ENCODE peak calls at places on chromosomes 7 and 10, in seven cellular contexts. One of them, this sample, is unnamed.

GRCh38 chr7:25851332-25852248 is 300.4 kb upstream of the NFE2L3 start:
- DNase-seq in mesendoderm: peak; percentile 86
- DNase-seq in H9: peak; percentile 85
- DNase-seq in mesenchymal stem cell: peak; percentile 86
- DNase-seq in neuronal stem cell: no peak
- DNase-seq in H1: no peak
- DNase-seq in trophoblast cell: peak; percentile 97
- DNase-seq in this sample: peak; percentile 76

GRCh38 chr7:127587663-127588018 is 570 bp upstream of the ARF5 start:
- DNase-seq in mesendoderm: no peak
- DNase-seq in H9: no peak
- DNase-seq in mesenchymal stem cell: no peak
- DNase-seq in neuronal stem cell: no peak
- DNase-seq in H1: no peak
- DNase-seq in trophoblast cell: peak; percentile 31
- DNase-seq in this sample: no peak

GRCh38 chr7:151025924-151026671 is 1.8 kb upstream of the ATG9B start:
- DNase-seq in mesendoderm: peak; percentile 65
- DNase-seq in H9: no peak
- DNase-seq in mesenchymal stem cell: peak; percentile 46
- DNase-seq in neuronal stem cell: no peak
- DNase-seq in H1: no peak
- DNase-seq in trophoblast cell: peak; percentile 97
- DNase-seq in this sample: peak; percentile 52

GRCh38 chr10:77186936-77187335 is 450.7 kb downstream of the KCNMA1 start:
- DNase-seq in mesendoderm: no peak
- DNase-seq in H9: no peak
- DNase-seq in mesenchymal stem cell: peak; percentile 46
- DNase-seq in neuronal stem cell: no peak
- DNase-seq in H1: no peak
- DNase-seq in trophoblast cell: no peak
- DNase-seq in this sample: peak; percentile 31

GRCh38 chr7:20340839-20341238 is 10.1 kb downstream of the ITGB8 start:
- DNase-seq in mesendoderm: peak; percentile 45
- DNase-seq in H9: no peak
- DNase-seq in mesenchymal stem cell: no peak
- DNase-seq in neuronal stem cell: peak; percentile 41
- DNase-seq in H1: no peak
- DNase-seq in trophoblast cell: no peak
- DNase-seq in this sample: no peak

GRCh38 chr10:89274928-89275327 is 23.4 kb upstream of the LIPA start:
- DNase-seq in mesendoderm: no peak
- DNase-seq in H9: no peak
- DNase-seq in mesenchymal stem cell: peak; percentile 50
- DNase-seq in neuronal stem cell: no peak
- DNase-seq in H1: no peak
- DNase-seq in trophoblast cell: peak; percentile 57
- DNase-seq in this sample: no peak

GRCh38 chr10:97882142-97883091 is 32.8 kb downstream of the GOLGA7B start:
- DNase-seq in mesendoderm: no peak
- DNase-seq in H9: no peak
- DNase-seq in mesenchymal stem cell: peak; percentile 48
- DNase-seq in neuronal stem cell: no peak
- DNase-seq in H1: no peak
- DNase-seq in trophoblast cell: peak; percentile 16
- DNase-seq in this sample: peak; percentile 51

GRCh38 chr7:47253650-47254080 is 328.2 kb downstream of the TNS3 start:
- DNase-seq in mesendoderm: peak; percentile 66
- DNase-seq in H9: peak; percentile 51
- DNase-seq in mesenchymal stem cell: peak; percentile 93
- DNase-seq in neuronal stem cell: peak; percentile 24
- DNase-seq in H1: no peak
- DNase-seq in trophoblast cell: peak; percentile 63
- DNase-seq in this sample: peak; percentile 78

GRCh38 chr10:106311590-106311989 is 852.9 kb downstream of the SORCS1 start:
- DNase-seq in mesendoderm: no peak
- DNase-seq in H9: no peak
- DNase-seq in mesenchymal stem cell: no peak
- DNase-seq in neuronal stem cell: no peak
- DNase-seq in H1: no peak
- DNase-seq in trophoblast cell: no peak
- DNase-seq in this sample: no peak

GRCh38 chr7:8938036-8938435 is 504.6 kb downstream of the NXPH1 start:
- DNase-seq in mesendoderm: no peak
- DNase-seq in H9: no peak
- DNase-seq in mesenchymal stem cell: no peak
- DNase-seq in neuronal stem cell: no peak
- DNase-seq in H1: no peak
- DNase-seq in trophoblast cell: no peak
- DNase-seq in this sample: no peak

GRCh38 chr10:51527806-51528205 is 171.6 kb downstream of the CSTF2T start:
- DNase-seq in mesendoderm: no peak
- DNase-seq in H9: no peak
- DNase-seq in mesenchymal stem cell: peak; percentile 40
- DNase-seq in neuronal stem cell: no peak
- DNase-seq in H1: no peak
- DNase-seq in trophoblast cell: no peak
- DNase-seq in this sample: no peak

GRCh38 chr10:32983333-32983909 is 25.4 kb upstream of the ITGB1 start:
- DNase-seq in mesendoderm: peak; percentile 94
- DNase-seq in H9: no peak
- DNase-seq in mesenchymal stem cell: peak; percentile 96
- DNase-seq in neuronal stem cell: no peak
- DNase-seq in H1: no peak
- DNase-seq in trophoblast cell: peak; percentile 90
- DNase-seq in this sample: peak; percentile 97

GRCh38 chr10:61899997-61900828 is 1.3 kb upstream of the ARID5B start:
- DNase-seq in mesendoderm: no peak
- DNase-seq in H9: peak; percentile 29
- DNase-seq in mesenchymal stem cell: peak; percentile 91
- DNase-seq in neuronal stem cell: no peak
- DNase-seq in H1: no peak
- DNase-seq in trophoblast cell: peak; percentile 80
- DNase-seq in this sample: peak; percentile 79

GRCh38 chr7:88302486-88302885 is 4.2 kb downstream of the STEAP4 start:
- DNase-seq in mesendoderm: no peak
- DNase-seq in H9: no peak
- DNase-seq in mesenchymal stem cell: no peak
- DNase-seq in neuronal stem cell: no peak
- DNase-seq in H1: no peak
- DNase-seq in trophoblast cell: no peak
- DNase-seq in this sample: no peak

GRCh38 chr10:132450466-132450824 is 53.4 kb downstream of the PWWP2B start:
- DNase-seq in mesendoderm: no peak
- DNase-seq in H9: no peak
- DNase-seq in mesenchymal stem cell: no peak
- DNase-seq in neuronal stem cell: no peak
- DNase-seq in H1: no peak
- DNase-seq in trophoblast cell: no peak
- DNase-seq in this sample: no peak

GRCh38 chr7:69739906-69740545 is 141.8 kb downstream of the AUTS2 start:
- DNase-seq in mesendoderm: peak; percentile 30
- DNase-seq in H9: no peak
- DNase-seq in mesenchymal stem cell: peak; percentile 5
- DNase-seq in neuronal stem cell: no peak
- DNase-seq in H1: no peak
- DNase-seq in trophoblast cell: no peak
- DNase-seq in this sample: no peak

GRCh38 chr10:107129013-107129412 is 35.5 kb downstream of the SORCS1 start:
- DNase-seq in mesendoderm: no peak
- DNase-seq in H9: no peak
- DNase-seq in mesenchymal stem cell: no peak
- DNase-seq in neuronal stem cell: no peak
- DNase-seq in H1: no peak
- DNase-seq in trophoblast cell: no peak
- DNase-seq in this sample: no peak

GRCh38 chr7:115340828-115341227 is 418.9 kb downstream of the MDFIC start:
- DNase-seq in mesendoderm: no peak
- DNase-seq in H9: no peak
- DNase-seq in mesenchymal stem cell: peak; percentile 71
- DNase-seq in neuronal stem cell: no peak
- DNase-seq in H1: no peak
- DNase-seq in trophoblast cell: peak; percentile 31
- DNase-seq in this sample: peak; percentile 94

DNA sequence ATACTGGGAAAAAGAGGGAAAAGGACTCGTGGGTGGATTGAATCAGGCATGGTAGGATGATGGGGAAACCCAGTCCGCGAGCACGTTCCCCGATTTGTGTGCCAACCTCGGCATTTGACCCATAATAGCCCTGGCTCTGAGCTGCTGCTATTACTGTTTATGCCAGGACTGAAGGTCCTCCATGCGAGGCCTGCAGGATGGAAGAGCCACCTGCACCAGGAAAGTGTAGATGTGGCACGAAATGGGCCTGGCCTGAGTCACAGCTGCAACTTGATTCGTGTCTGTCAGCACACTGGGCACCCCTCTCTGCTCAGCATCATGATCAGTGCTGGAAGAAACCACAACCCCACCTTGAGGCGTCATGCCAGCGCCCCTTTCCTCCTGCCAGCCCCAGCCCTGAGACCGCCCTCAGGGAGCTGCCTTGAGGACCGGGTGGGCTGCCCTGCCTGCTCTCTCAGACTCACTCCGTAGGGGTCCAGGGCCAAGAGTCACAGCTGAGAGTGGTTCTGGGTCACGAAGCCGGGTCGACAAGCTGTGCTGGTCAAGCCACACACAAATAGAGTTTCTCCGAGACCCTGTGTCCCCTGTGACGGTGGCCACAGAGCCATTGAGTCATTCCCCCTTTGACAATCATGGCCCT is 74.4 kb downstream of the CHST15 start:
- DNase-seq in mesendoderm: no peak
- DNase-seq in H9: no peak
- DNase-seq in mesenchymal stem cell: no peak
- DNase-seq in neuronal stem cell: no peak
- DNase-seq in H1: no peak
- DNase-seq in trophoblast cell: no peak
- DNase-seq in this sample: no peak
- H2BK5ac ChIP-seq in mesendoderm: no peak overlapping the region
- H2BK5ac ChIP-seq in H9: no peak overlapping the region
- H2BK5ac ChIP-seq in mesenchymal stem cell: no peak overlapping the region
- H2BK5ac ChIP-seq in neuronal stem cell: no peak overlapping the region
- H2BK5ac ChIP-seq in H1: no peak overlapping the region
- H2BK5ac ChIP-seq in trophoblast cell: no peak overlapping the region
- H2BK5ac ChIP-seq in this sample: no peak overlapping the region

DNA sequence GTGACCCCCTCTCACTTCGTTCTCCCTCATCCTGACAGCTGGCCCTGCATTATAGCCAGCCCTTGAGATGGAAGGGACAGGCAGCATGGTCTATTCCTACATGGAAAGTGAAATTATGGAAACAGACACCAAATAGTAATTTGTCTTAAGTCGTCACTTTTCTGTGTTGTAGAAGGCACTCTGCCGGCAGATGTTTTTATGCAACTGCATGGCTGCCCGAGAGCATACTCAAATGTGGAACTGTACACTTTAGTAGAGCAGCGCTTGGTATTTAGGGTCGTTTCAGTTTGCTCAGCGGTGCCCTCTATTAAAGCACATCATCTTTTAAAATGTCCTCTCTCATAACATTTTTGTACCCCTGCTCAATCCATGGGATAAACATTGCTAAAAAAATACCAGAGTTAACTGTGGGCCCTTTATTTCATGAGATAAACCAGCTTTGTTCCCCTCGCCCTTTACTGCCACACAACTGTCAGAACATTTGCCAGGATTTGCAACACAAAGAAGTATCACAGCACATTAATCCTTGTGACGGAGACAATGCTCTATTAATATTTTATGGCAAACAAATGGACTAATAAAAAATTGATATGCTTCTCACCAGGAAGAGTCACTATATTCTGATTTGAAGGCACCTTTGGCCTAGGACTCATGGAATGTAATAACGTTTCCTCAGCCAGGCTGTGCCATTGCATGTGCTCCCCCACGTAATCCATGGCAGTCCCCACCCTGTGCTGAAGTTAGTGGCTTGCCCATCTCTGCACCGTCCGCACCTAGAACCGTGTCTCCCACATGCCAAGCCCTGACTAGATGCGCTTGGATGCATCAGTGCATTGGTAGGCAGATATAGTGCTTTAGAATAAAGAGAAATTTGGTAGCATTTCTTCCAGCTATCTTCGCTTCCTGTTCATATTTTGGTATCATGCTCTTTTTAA is 221.3 kb downstream of the PAXIP1 start:
- DNase-seq in mesendoderm: no peak
- DNase-seq in H9: no peak
- DNase-seq in mesenchymal stem cell: no peak
- DNase-seq in neuronal stem cell: no peak
- DNase-seq in H1: no peak
- DNase-seq in trophoblast cell: no peak
- DNase-seq in this sample: no peak
- H2BK5ac ChIP-seq in mesendoderm: no peak overlapping the region
- H2BK5ac ChIP-seq in H9: no peak overlapping the region
- H2BK5ac ChIP-seq in mesenchymal stem cell: no peak overlapping the region
- H2BK5ac ChIP-seq in neuronal stem cell: no peak overlapping the region
- H2BK5ac ChIP-seq in H1: no peak overlapping the region
- H2BK5ac ChIP-seq in trophoblast cell: no peak overlapping the region
- H2BK5ac ChIP-seq in this sample: no peak overlapping the region

GRCh38 chr7:12812111-12812510 is 124.7 kb downstream of the ARL4A start:
- DNase-seq in mesendoderm: no peak
- DNase-seq in H9: no peak
- DNase-seq in mesenchymal stem cell: no peak
- DNase-seq in neuronal stem cell: no peak
- DNase-seq in H1: no peak
- DNase-seq in trophoblast cell: no peak
- DNase-seq in this sample: no peak
- H2BK5ac ChIP-seq in mesendoderm: no peak overlapping the region
- H2BK5ac ChIP-seq in H9: no peak overlapping the region
- H2BK5ac ChIP-seq in mesenchymal stem cell: no peak overlapping the region
- H2BK5ac ChIP-seq in neuronal stem cell: no peak overlapping the region
- H2BK5ac ChIP-seq in H1: no peak overlapping the region
- H2BK5ac ChIP-seq in trophoblast cell: no peak overlapping the region
- H2BK5ac ChIP-seq in this sample: no peak overlapping the region

GRCh38 chr10:31833753-31834152 is 94.9 kb downstream of the ARHGAP12 start:
- DNase-seq in mesendoderm: no peak
- DNase-seq in H9: no peak
- DNase-seq in mesenchymal stem cell: no peak
- DNase-seq in neuronal stem cell: no peak
- DNase-seq in H1: no peak
- DNase-seq in trophoblast cell: no peak
- DNase-seq in this sample: no peak

GRCh38 chr10:31830887-31831286 is 97.7 kb downstream of the ARHGAP12 start:
- DNase-seq in mesendoderm: no peak
- DNase-seq in H9: no peak
- DNase-seq in mesenchymal stem cell: peak; percentile 19
- DNase-seq in neuronal stem cell: no peak
- DNase-seq in H1: no peak
- DNase-seq in trophoblast cell: no peak
- DNase-seq in this sample: peak; percentile 71

GRCh38 chr10:31832261-31832660 is 96.4 kb downstream of the ARHGAP12 start:
- DNase-seq in mesendoderm: no peak
- DNase-seq in H9: no peak
- DNase-seq in mesenchymal stem cell: no peak
- DNase-seq in neuronal stem cell: no peak
- DNase-seq in H1: no peak
- DNase-seq in trophoblast cell: no peak
- DNase-seq in this sample: no peak

GRCh38 chr10:31829776-31830175 is 98.9 kb downstream of the ARHGAP12 start:
- DNase-seq in mesendoderm: no peak
- DNase-seq in H9: no peak
- DNase-seq in mesenchymal stem cell: no peak
- DNase-seq in neuronal stem cell: no peak
- DNase-seq in H1: no peak
- DNase-seq in trophoblast cell: no peak
- DNase-seq in this sample: no peak
- H2BK5ac ChIP-seq in mesendoderm: no peak overlapping the region
- H2BK5ac ChIP-seq in H9: no peak overlapping the region
- H2BK5ac ChIP-seq in mesenchymal stem cell: no peak overlapping the region
- H2BK5ac ChIP-seq in neuronal stem cell: no peak overlapping the region
- H2BK5ac ChIP-seq in H1: no peak overlapping the region
- H2BK5ac ChIP-seq in trophoblast cell: no peak overlapping the region
- H2BK5ac ChIP-seq in this sample: no peak overlapping the region